ENCODE peak calls at places on chromosomes 7 and 10, in four cellular contexts. S is WTC11, W is K562, K is HepG2. U is an unnamed sample.

GRCh38 chr10:72593963-72594362 is 31.9 kb downstream of the MICU1 start:
- DNase-seq in S (no peak), W (no peak), K (peak; percentile 62), U (no peak)

GRCh38 chr7:42080831-42081230 is 156.2 kb downstream of the GLI3 start:
- DNase-seq in S (no peak), W (no peak), K (no peak), U (no peak)

GRCh38 chr10:100368721-100369120 is 21.7 kb downstream of the SCD start:
- DNase-seq in S (no peak), W (no peak), K (no peak), U (no peak)

GRCh38 chr7:157357129-157358040 is 20.6 kb downstream of the DNAJB6 start:
- DNase-seq in S (no peak), W (no peak), K (no peak), U (no peak)

GRCh38 chr10:100325164-100325563 is 4.9 kb downstream of the PKD2L1 start:
- DNase-seq in S (peak; percentile 67), W (peak; percentile 24), K (no peak), U (no peak)

GRCh38 chr7:711967-712600 is 14.4 kb upstream of the DNAAF5 start:
- DNase-seq in S (no peak), W (no peak), K (no peak), U (no peak)

GRCh38 chr7:99855236-99855635 is 21.6 kb downstream of the OR2AE1 start:
- DNase-seq in S (no peak), W (no peak), K (no peak), U (no peak)

GRCh38 chr7:5797716-5798115 is 16.3 kb upstream of the RNF216 start:
- DNase-seq in S (no peak), W (peak; percentile 84), K (no peak), U (no peak)

GRCh38 chr7:22821702-22822485 is 755 bp downstream of the TOMM7 start:
- DNase-seq in S (no peak), W (peak; percentile 46), K (no peak), U (no peak)

GRCh38 chr10:114266521-114266920 is 27.5 kb downstream of the VWA2 start:
- DNase-seq in S (no peak), W (peak; percentile 7), K (no peak), U (no peak)

GRCh38 chr7:2753148-2753547 is 65.1 kb downstream of the AMZ1 start:
- DNase-seq in S (no peak), W (no peak), K (no peak), U (no peak)

GRCh38 chr10:88553116-88553752 is 29.9 kb downstream of the RNLS start:
- DNase-seq in S (peak; percentile 13), W (peak; percentile 3), K (peak; percentile 21), U (peak; percentile 55)

GRCh38 chr10:48792687-48793096 is 108.0 kb downstream of the WDFY4 start:
- DNase-seq in S (no peak), W (no peak), K (no peak), U (no peak)

GRCh38 chr10:51985326-51985725 is 285.9 kb upstream of the CSTF2T start:
- DNase-seq in S (no peak), W (no peak), K (no peak), U (no peak)

GRCh38 chr10:10094700-10095099 is 923.0 kb upstream of the CELF2 start:
- DNase-seq in S (no peak), W (no peak), K (no peak), U (no peak)

GRCh38 chr10:101686133-101686925 is 8.6 kb downstream of the FBXW4 start:
- DNase-seq in S (no peak), W (no peak), K (no peak), U (no peak)

GRCh38 chr10:127720142-127720541 is 16.8 kb upstream of the FOXI2 start:
- DNase-seq in S (no peak), W (no peak), K (no peak), U (no peak)

GRCh38 chr10:127720903-127721302 is 16.1 kb upstream of the FOXI2 start:
- DNase-seq in S (no peak), W (no peak), K (no peak), U (no peak)

GRCh38 chr10:127715249-127715648 is 21.7 kb upstream of the FOXI2 start:
- DNase-seq in S (no peak), W (no peak), K (no peak), U (no peak)

GRCh38 chr10:127715782-127716378 is 21.1 kb upstream of the FOXI2 start:
- DNase-seq in S (no peak), W (peak; percentile 7), K (peak; percentile 39), U (no peak)
- TF ChIP-seq ELF4 in S (no peak), W (no peak), K (no peak), U (no peak)

DNA sequence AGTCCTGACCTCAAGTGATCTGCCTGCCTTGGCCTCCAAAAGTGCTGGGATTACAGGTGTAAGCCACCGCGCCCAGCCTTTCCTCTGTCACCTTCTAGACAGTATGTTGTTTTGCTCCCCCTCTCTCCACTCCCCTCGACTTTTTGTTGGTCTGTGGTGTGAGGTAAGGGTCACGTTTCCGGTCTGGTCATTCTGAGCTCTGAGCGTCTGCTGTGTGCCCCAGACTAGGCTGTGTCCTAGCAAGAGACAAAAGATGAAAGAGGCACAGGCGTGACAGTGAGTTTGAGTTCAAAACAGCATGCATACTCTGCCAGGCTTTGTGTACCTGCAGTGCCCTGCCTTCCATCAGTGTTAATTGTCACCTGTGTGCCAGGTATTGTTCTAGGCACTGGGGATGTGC is 87.4 kb upstream of the PPIF start:
- DNase-seq in S (no peak), W (no peak), K (no peak), U (no peak)
- TF ChIP-seq SP1 in S (no peak), W (no peak), K (no peak), U (no peak)

GRCh38 chr10:3764626-3765375 is 20.2 kb downstream of the KLF6 start:
- DNase-seq in S (no peak), W (peak; percentile 71), K (no peak), U (no peak)
- TF ChIP-seq ELF4 in S (no peak), W (no peak), K (no peak), U (no peak)

GRCh38 chr10:47261121-47261520 is 38.9 kb upstream of the GDF10 start:
- DNase-seq in S (no peak), W (no peak), K (no peak), U (no peak)
- TF ChIP-seq SP1 in S (no peak), W (no peak), K (no peak), U (no peak)